ENCODE peak calls at places on chromosomes 2 and 18, in ten cellular contexts. G is posterior vena cava; Q is type B pancreatic cell; C is WTC11; D is pancreas; P is activated CD4-positive, alpha-beta T cell treated with anti-CD3 and anti-CD28 coated beads, Interleukin-2, amount 50 U/mL, for 24 hours; L is left cardiac atrium; K is neural crest cell; S is ecto neural progenitor cell; Z is head of caudate nucleus. N is an unnamed sample.

GRCh38 chr2:171523969-171524401 is 1.7 kb downstream of the CYBRD1 start:
- DNase-seq in S (no peak), Q (no peak), P (no peak), L (no peak), G (no peak), D (no peak), Z (peak), C (no peak), K (no peak), N (no peak)

GRCh38 chr2:186887107-186888090 is 38.4 kb upstream of the ZSWIM2 start:
- DNase-seq in C (no peak), Q (no peak), D (no peak), K (no peak), L (peak), P (no peak), Z (no peak), S (no peak), G (no peak), N (no peak)

GRCh38 chr2:208101716-208102631 is 22.4 kb downstream of the CRYGD start:
- DNase-seq in G (no peak), L (no peak), P (no peak), C (no peak), D (no peak), Q (no peak), Z (peak), K (no peak), S (no peak), N (no peak)

GRCh38 chr2:70340921-70341765 is 39.3 kb upstream of the FAM136A start:
- DNase-seq in P (peak), K (peak), S (peak), Z (peak), C (peak), G (no peak), D (peak), Q (no peak), L (no peak), N (peak)

GRCh38 chr2:173872714-173873113 is 92.5 kb downstream of the SP3 start:
- DNase-seq in P (no peak), L (no peak), K (no peak), C (no peak), S (no peak), G (no peak), D (no peak), Q (no peak), Z (no peak), N (no peak)

GRCh38 chr2:37829202-37829601 is 95.9 kb upstream of the RMDN2 start:
- DNase-seq in Z (no peak), P (no peak), D (no peak), K (no peak), G (no peak), Q (no peak), C (no peak), L (peak), S (no peak), N (no peak)

GRCh38 chr2:159209341-159210306 is 76.9 kb downstream of the WDSUB1 start:
- DNase-seq in Q (no peak), K (no peak), C (no peak), Z (no peak), G (no peak), S (peak), D (no peak), L (no peak), P (no peak), N (no peak)

GRCh38 chr18:36693931-36694661 is 134.7 kb downstream of the TPGS2 start:
- DNase-seq in P (no peak), D (no peak), S (no peak), L (no peak), C (no peak), Z (no peak), G (no peak), K (no peak), Q (no peak), N (no peak)

GRCh38 chr18:42719221-42719620 is 396.3 kb downstream of the RIT2 start:
- DNase-seq in Q (no peak), L (no peak), C (no peak), S (no peak), D (no peak), G (no peak), K (no peak), P (no peak), Z (no peak), N (no peak)

GRCh38 chr2:10765461-10765860 is 44.0 kb downstream of the ATP6V1C2 start:
- DNase-seq in S (no peak), Q (no peak), L (no peak), D (no peak), K (no peak), P (no peak), Z (no peak), C (no peak), G (peak), N (no peak)

GRCh38 chr2:239319261-239319661 is 81.6 kb downstream of the HDAC4 start:
- DNase-seq in Z (no peak), P (no peak), G (peak), L (peak), D (peak), S (peak), C (no peak), K (no peak), Q (peak), N (peak)

GRCh38 chr2:20062615-20063545 is 11.5 kb upstream of the LAPTM4A start:
- DNase-seq in L (peak), C (no peak), K (no peak), P (no peak), D (no peak), S (no peak), Q (no peak), G (peak), Z (no peak), N (no peak)

GRCh38 chr2:28736034-28736433 is 15.6 kb upstream of the PPP1CB start:
- DNase-seq in P (no peak), L (peak), S (no peak), G (no peak), Z (peak), Q (no peak), C (no peak), K (no peak), D (peak), N (no peak)

GRCh38 chr2:202051499-202052161 is 18.0 kb downstream of the FZD7 start:
- DNase-seq in K (no peak), Z (no peak), L (no peak), D (no peak), G (peak), C (peak), P (no peak), Q (no peak), S (no peak), N (no peak)

GRCh38 chr2:156455366-156455975 is 19.3 kb downstream of the GPD2 start:
- DNase-seq in P (no peak), Q (no peak), G (no peak), Z (no peak), K (no peak), D (no peak), S (no peak), L (no peak), C (no peak), N (no peak)

GRCh38 chr2:231172020-231172419 is 26.4 kb upstream of the ARMC9 start:
- DNase-seq in C (no peak), D (no peak), L (no peak), K (no peak), G (no peak), Z (no peak), S (no peak), Q (no peak), P (no peak), N (no peak)

GRCh38 chr18:72342933-72343332 is 201.2 kb downstream of the CBLN2 start:
- DNase-seq in Z (no peak), P (no peak), Q (no peak), G (no peak), S (no peak), D (no peak), K (no peak), C (no peak), L (no peak), N (no peak)

GRCh38 chr2:17058772-17059402 is 393.3 kb upstream of the CYRIA start:
- DNase-seq in C (peak), L (no peak), S (no peak), P (no peak), Q (no peak), G (no peak), K (no peak), Z (no peak), D (no peak), N (peak)

GRCh38 chr18:75211721-75212625 is 1.4 kb downstream of the TSHZ1 start:
- DNase-seq in Z (peak), P (peak), L (peak), K (peak), C (peak), Q (peak), G (no peak), S (peak), D (peak), N (peak)

GRCh38 chr2:168705534-168706470 is 96.6 kb upstream of the NOSTRIN start:
- DNase-seq in D (no peak), K (no peak), P (no peak), G (no peak), Z (no peak), S (no peak), Q (no peak), L (no peak), C (no peak), N (no peak)

GRCh38 chr2:205957452-205958154 is 128.4 kb downstream of the INO80D start:
- DNase-seq in K (no peak), L (no peak), S (no peak), P (no peak), G (no peak), C (no peak), Z (no peak), D (no peak), Q (no peak), N (peak)

GRCh38 chr18:42437001-42437400 is 482.0 kb downstream of the PIK3C3 start:
- DNase-seq in G (no peak), K (no peak), Q (no peak), D (no peak), P (no peak), C (no peak), Z (no peak), L (no peak), S (no peak), N (no peak)

GRCh38 chr18:25830787-25831186 is 259.6 kb downstream of the SS18 start:
- DNase-seq in S (no peak), K (no peak), G (peak), D (no peak), L (peak), P (no peak), Z (no peak), Q (no peak), C (no peak), N (no peak)

GRCh38 chr2:218893349-218894167 is 12.9 kb downstream of the WNT10A start:
- DNase-seq in K (no peak), Z (no peak), S (no peak), C (no peak), Q (no peak), L (no peak), P (no peak), D (no peak), G (peak), N (no peak)

GRCh38 chr2:164824865-164825264 is 16.8 kb downstream of the COBLL1 start:
- DNase-seq in K (no peak), C (no peak), L (no peak), G (no peak), P (no peak), S (no peak), Q (no peak), D (no peak), Z (no peak), N (no peak)

GRCh38 chr18:31744661-31745060 is 16.0 kb downstream of the SLC25A52 start:
- DNase-seq in S (no peak), G (no peak), D (no peak), L (no peak), K (no peak), P (no peak), C (no peak), Z (no peak), Q (no peak), N (no peak)

GRCh38 chr18:23876921-23877320 is 137.6 kb upstream of the TTC39C start:
- DNase-seq in L (no peak), Q (no peak), Z (no peak), G (no peak), P (no peak), D (no peak), K (no peak), C (no peak), S (no peak), N (no peak)

GRCh38 chr2:58925676-58926081 is 684.6 kb upstream of the FANCL start:
- DNase-seq in G (peak), D (no peak), P (no peak), Q (no peak), S (no peak), L (peak), C (no peak), Z (no peak), K (no peak), N (no peak)

GRCh38 chr2:110770308-110770695 is 37.9 kb downstream of the ACOXL start:
- DNase-seq in D (no peak), L (peak), C (no peak), Z (peak), Q (no peak), S (no peak), K (no peak), G (no peak), P (no peak), N (no peak)

GRCh38 chr2:204492417-204492816 is 52.9 kb upstream of the PARD3B start:
- DNase-seq in C (no peak), D (no peak), L (no peak), Z (no peak), G (no peak), S (no peak), Q (no peak), K (no peak), P (no peak), N (no peak)

GRCh38 chr2:112032615-112033457 is 22.2 kb upstream of the TMEM87B start:
- DNase-seq in C (no peak), Z (peak), D (peak), P (no peak), G (no peak), S (no peak), K (no peak), L (peak), Q (no peak), N (no peak)

GRCh38 chr2:189959450-189959849 is 103.1 kb downstream of the MSTN start:
- DNase-seq in Z (no peak), P (no peak), G (no peak), S (no peak), L (no peak), D (peak), C (no peak), K (no peak), Q (no peak), N (no peak)

GRCh38 chr2:121256720-121257475 is 28.1 kb downstream of the TFCP2L1 start:
- DNase-seq in S (no peak), K (no peak), P (no peak), D (no peak), Q (no peak), G (no peak), Z (no peak), L (no peak), C (no peak), N (no peak)

GRCh38 chr18:74444104-74444503 is 13.0 kb downstream of the DIPK1C start:
- DNase-seq in K (no peak), P (no peak), Q (no peak), C (no peak), G (no peak), D (no peak), L (no peak), S (no peak), Z (no peak), N (no peak)

GRCh38 chr2:65479528-65479927 is 47.1 kb upstream of the SPRED2 start:
- DNase-seq in P (no peak), K (peak), Q (no peak), D (no peak), G (no peak), Z (no peak), S (no peak), L (peak), C (no peak), N (peak)